ENCODE peak calls at places on chromosomes 12 and 14, in seven cellular contexts. One of them, this sample, is unnamed.

GRCh38 chr12:45756666-45757065 is 27.2 kb downstream of the ARID2 start:
- DNase-seq in glutamatergic neuron: no peak
- DNase-seq in dermis microvascular lymphatic vessel endothelial cell: no peak
- DNase-seq in NCI-H2107: no peak
- DNase-seq in hepatocyte: no peak
- DNase-seq in trophoblast cell: no peak
- DNase-seq in upper lobe of left lung: no peak
- DNase-seq in this sample: no peak

GRCh38 chr12:29149691-29150382 is 759 bp downstream of the FAR2 start:
- DNase-seq in trophoblast cell: no peak
- DNase-seq in NCI-H2107: peak
- DNase-seq in hepatocyte: no peak
- DNase-seq in upper lobe of left lung: peak
- DNase-seq in dermis microvascular lymphatic vessel endothelial cell: no peak
- DNase-seq in glutamatergic neuron: peak
- DNase-seq in this sample: peak

GRCh38 chr12:124780752-124781685 is 82.6 kb downstream of the SCARB1 start:
- DNase-seq in upper lobe of left lung: no peak
- DNase-seq in trophoblast cell: no peak
- DNase-seq in dermis microvascular lymphatic vessel endothelial cell: no peak
- DNase-seq in glutamatergic neuron: no peak
- DNase-seq in hepatocyte: no peak
- DNase-seq in NCI-H2107: no peak
- DNase-seq in this sample: no peak

GRCh38 chr12:48794870-48795269 is 6.0 kb upstream of the ADCY6 start:
- DNase-seq in hepatocyte: peak
- DNase-seq in glutamatergic neuron: no peak
- DNase-seq in NCI-H2107: no peak
- DNase-seq in upper lobe of left lung: no peak
- DNase-seq in trophoblast cell: peak
- DNase-seq in dermis microvascular lymphatic vessel endothelial cell: no peak
- DNase-seq in this sample: no peak

GRCh38 chr14:67240978-67241415 is 238 bp upstream of the PALS1 start:
- DNase-seq in NCI-H2107: peak
- DNase-seq in glutamatergic neuron: peak
- DNase-seq in dermis microvascular lymphatic vessel endothelial cell: peak
- DNase-seq in hepatocyte: peak
- DNase-seq in trophoblast cell: peak
- DNase-seq in upper lobe of left lung: peak
- DNase-seq in this sample: peak

GRCh38 chr12:79690606-79691298 is at the start of gene PAWR:
- DNase-seq in upper lobe of left lung: peak
- DNase-seq in NCI-H2107: peak
- DNase-seq in hepatocyte: peak
- DNase-seq in glutamatergic neuron: peak
- DNase-seq in dermis microvascular lymphatic vessel endothelial cell: peak
- DNase-seq in trophoblast cell: peak
- DNase-seq in this sample: peak

GRCh38 chr14:98725196-98725595 is 546.8 kb downstream of the BCL11B start:
- DNase-seq in hepatocyte: no peak
- DNase-seq in dermis microvascular lymphatic vessel endothelial cell: no peak
- DNase-seq in NCI-H2107: no peak
- DNase-seq in upper lobe of left lung: no peak
- DNase-seq in glutamatergic neuron: no peak
- DNase-seq in trophoblast cell: no peak
- DNase-seq in this sample: peak

GRCh38 chr14:31166271-31166561 is 41.4 kb downstream of the HECTD1 start:
- DNase-seq in trophoblast cell: no peak
- DNase-seq in upper lobe of left lung: no peak
- DNase-seq in glutamatergic neuron: no peak
- DNase-seq in NCI-H2107: no peak
- DNase-seq in dermis microvascular lymphatic vessel endothelial cell: no peak
- DNase-seq in hepatocyte: no peak
- DNase-seq in this sample: no peak

GRCh38 chr12:98154850-98155249 is 360.5 kb upstream of the TMPO start:
- DNase-seq in glutamatergic neuron: peak
- DNase-seq in trophoblast cell: peak
- DNase-seq in hepatocyte: peak
- DNase-seq in NCI-H2107: peak
- DNase-seq in upper lobe of left lung: no peak
- DNase-seq in dermis microvascular lymphatic vessel endothelial cell: peak
- DNase-seq in this sample: peak

GRCh38 chr12:80419660-80420059 is 24.4 kb upstream of the PTPRQ start:
- DNase-seq in glutamatergic neuron: no peak
- DNase-seq in hepatocyte: no peak
- DNase-seq in NCI-H2107: no peak
- DNase-seq in dermis microvascular lymphatic vessel endothelial cell: no peak
- DNase-seq in trophoblast cell: no peak
- DNase-seq in upper lobe of left lung: no peak
- DNase-seq in this sample: no peak

GRCh38 chr14:87888136-87888999 is 104.6 kb downstream of the GALC start:
- DNase-seq in trophoblast cell: no peak
- DNase-seq in upper lobe of left lung: no peak
- DNase-seq in dermis microvascular lymphatic vessel endothelial cell: no peak
- DNase-seq in hepatocyte: peak
- DNase-seq in glutamatergic neuron: peak
- DNase-seq in NCI-H2107: no peak
- DNase-seq in this sample: peak

GRCh38 chr12:25558566-25558965 is 5.5 kb upstream of the LMNTD1 start:
- DNase-seq in trophoblast cell: no peak
- DNase-seq in dermis microvascular lymphatic vessel endothelial cell: no peak
- DNase-seq in NCI-H2107: no peak
- DNase-seq in upper lobe of left lung: no peak
- DNase-seq in glutamatergic neuron: no peak
- DNase-seq in hepatocyte: no peak
- DNase-seq in this sample: no peak

GRCh38 chr14:26125039-26125438 is 472.8 kb downstream of the NOVA1 start:
- DNase-seq in NCI-H2107: no peak
- DNase-seq in upper lobe of left lung: no peak
- DNase-seq in hepatocyte: no peak
- DNase-seq in glutamatergic neuron: no peak
- DNase-seq in dermis microvascular lymphatic vessel endothelial cell: no peak
- DNase-seq in trophoblast cell: no peak
- DNase-seq in this sample: no peak

GRCh38 chr14:59754256-59754655 is 116.3 kb downstream of the RTN1 start:
- DNase-seq in upper lobe of left lung: no peak
- DNase-seq in hepatocyte: no peak
- DNase-seq in trophoblast cell: no peak
- DNase-seq in glutamatergic neuron: no peak
- DNase-seq in dermis microvascular lymphatic vessel endothelial cell: no peak
- DNase-seq in NCI-H2107: no peak
- DNase-seq in this sample: no peak

GRCh38 chr14:73250781-73251500 is 13.6 kb downstream of the PAPLN start:
- DNase-seq in upper lobe of left lung: peak
- DNase-seq in dermis microvascular lymphatic vessel endothelial cell: no peak
- DNase-seq in glutamatergic neuron: peak
- DNase-seq in trophoblast cell: no peak
- DNase-seq in NCI-H2107: peak
- DNase-seq in hepatocyte: no peak
- DNase-seq in this sample: no peak

GRCh38 chr12:124769166-124769530 is 94.5 kb downstream of the SCARB1 start:
- DNase-seq in upper lobe of left lung: no peak
- DNase-seq in hepatocyte: no peak
- DNase-seq in glutamatergic neuron: no peak
- DNase-seq in dermis microvascular lymphatic vessel endothelial cell: no peak
- DNase-seq in trophoblast cell: no peak
- DNase-seq in NCI-H2107: no peak
- DNase-seq in this sample: no peak

This sample was measured in ecto neural progenitor cell.